ENCODE peak calls at places on chromosomes 12 and 14, in eight cellular contexts. L is GM23338, D is transverse colon, Z is breast epithelium, A is suprapubic skin, G is SK-N-SH, U is sigmoid colon, O is HCT116. Y is an unnamed sample.

GRCh38 chr14:24828486-24828885 is 194.5 kb upstream of the GZMB start:
- DNase-seq in L (no peak), D (no peak), Z (no peak), A (no peak), G (no peak), U (no peak), O (no peak), Y (no peak)

GRCh38 chr14:41549821-41550597 is 56.7 kb upstream of the LRFN5 start:
- DNase-seq in L (no peak), D (no peak), Z (no peak), A (no peak), G (no peak), U (no peak), O (no peak), Y (no peak)

GRCh38 chr12:2532647-2533435 is 261.9 kb upstream of the FKBP4 start:
- DNase-seq in L (peak; percentile 14), D (no peak), Z (no peak), A (no peak), G (no peak), U (no peak), O (no peak), Y (no peak)

GRCh38 chr12:115693970-115694369 is 583.5 kb downstream of the MED13L start:
- DNase-seq in L (no peak), D (no peak), Z (no peak), A (no peak), G (no peak), U (no peak), O (no peak), Y (no peak)

GRCh38 chr12:6917491-6918231 is 3.3 kb downstream of the ENO2 start:
- DNase-seq in L (peak; percentile 14), D (no peak), Z (no peak), A (no peak), G (no peak), U (no peak), O (no peak), Y (no peak)

GRCh38 chr12:123939716-123940626 is 32.7 kb downstream of the CCDC92 start:
- DNase-seq in L (no peak), D (no peak), Z (no peak), A (no peak), G (no peak), U (no peak), O (no peak), Y (no peak)

GRCh38 chr12:112005419-112006395 is 7.3 kb downstream of the TMEM116 start:
- DNase-seq in L (peak; percentile 88), D (peak; percentile 67), Z (peak; percentile 58), A (no peak), G (no peak), U (no peak), O (peak; percentile 24), Y (peak; percentile 36)

GRCh38 chr12:6869049-6870021 is 2.0 kb downstream of the TPI1 start:
- DNase-seq in L (peak; percentile 96), D (peak; percentile 90), Z (peak; percentile 83), A (no peak), G (peak; percentile 82), U (peak; percentile 91), O (peak; percentile 64), Y (peak; percentile 81)

GRCh38 chr14:102544745-102545460 is 35.3 kb upstream of the ANKRD9 start:
- DNase-seq in L (peak; percentile 59), D (peak; percentile 78), Z (no peak), A (no peak), G (peak; percentile 42), U (no peak), O (no peak), Y (no peak)

GRCh38 chr12:12480074-12480473 is 82.6 kb downstream of the DUSP16 start:
- DNase-seq in L (no peak), D (no peak), Z (no peak), A (no peak), G (no peak), U (no peak), O (no peak), Y (no peak)

GRCh38 chr12:53751336-53752191 is at the start of gene CISTR:
- DNase-seq in L (peak; percentile 80), D (peak; percentile 35), Z (no peak), A (no peak), G (peak; percentile 66), U (no peak), O (no peak), Y (no peak)

GRCh38 chr12:57632369-57632897 is 568 bp downstream of the B4GALNT1 start:
- DNase-seq in L (peak; percentile 60), D (no peak), Z (no peak), A (peak; percentile 60), G (peak; percentile 84), U (peak; percentile 67), O (no peak), Y (no peak)

GRCh38 chr12:57367121-57367520 is 63.7 kb downstream of the R3HDM2 start:
- DNase-seq in L (no peak), D (no peak), Z (no peak), A (no peak), G (no peak), U (no peak), O (no peak), Y (no peak)

GRCh38 chr12:40063424-40063823 is 42.5 kb downstream of the SLC2A13 start:
- DNase-seq in L (no peak), D (no peak), Z (no peak), A (no peak), G (no peak), U (no peak), O (no peak), Y (no peak)

DNA sequence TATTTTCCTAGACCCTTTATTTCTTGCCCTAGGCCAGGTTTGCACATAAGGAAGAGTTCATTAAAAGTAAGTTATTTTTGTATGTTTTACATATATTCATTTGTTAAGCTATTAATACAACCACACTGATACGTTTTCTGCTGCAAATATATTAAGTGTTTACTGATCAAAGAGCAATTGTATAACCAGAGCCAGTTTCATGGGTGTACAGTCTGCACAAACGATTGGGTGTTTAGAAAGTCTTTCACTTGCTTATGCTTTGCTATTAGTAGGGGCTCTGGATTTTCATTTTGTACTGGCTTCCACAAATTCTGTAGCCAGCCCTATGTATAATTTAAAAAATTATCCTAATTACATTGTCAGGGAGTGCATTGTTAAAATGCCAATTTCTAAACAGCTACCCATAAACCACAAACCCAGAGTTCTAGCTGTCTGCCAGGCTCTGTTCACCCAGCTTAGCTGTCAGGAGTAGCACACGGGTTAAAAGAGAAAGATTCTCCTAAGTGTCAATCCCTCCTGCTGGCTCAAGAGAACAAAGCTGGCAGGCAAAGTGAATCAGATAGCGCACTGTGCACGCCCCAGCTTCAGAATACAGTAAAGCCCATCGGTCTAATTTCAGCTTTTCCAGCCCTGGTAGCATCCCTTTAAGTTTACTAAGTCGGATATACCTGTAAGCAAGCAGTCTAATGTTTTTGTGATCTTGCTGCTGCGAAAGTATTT is 151.0 kb upstream of the LMO3 start:
- DNase-seq in L (peak; percentile 2), D (no peak), Z (no peak), A (no peak), G (peak; percentile 0), U (no peak), O (no peak), Y (no peak)
- TF ChIP-seq POLR2AphosphoS5 in L (no peak), D (no peak), Z (no peak), A (no peak), G (no peak), U (no peak), O (no peak), Y (no peak)

DNA sequence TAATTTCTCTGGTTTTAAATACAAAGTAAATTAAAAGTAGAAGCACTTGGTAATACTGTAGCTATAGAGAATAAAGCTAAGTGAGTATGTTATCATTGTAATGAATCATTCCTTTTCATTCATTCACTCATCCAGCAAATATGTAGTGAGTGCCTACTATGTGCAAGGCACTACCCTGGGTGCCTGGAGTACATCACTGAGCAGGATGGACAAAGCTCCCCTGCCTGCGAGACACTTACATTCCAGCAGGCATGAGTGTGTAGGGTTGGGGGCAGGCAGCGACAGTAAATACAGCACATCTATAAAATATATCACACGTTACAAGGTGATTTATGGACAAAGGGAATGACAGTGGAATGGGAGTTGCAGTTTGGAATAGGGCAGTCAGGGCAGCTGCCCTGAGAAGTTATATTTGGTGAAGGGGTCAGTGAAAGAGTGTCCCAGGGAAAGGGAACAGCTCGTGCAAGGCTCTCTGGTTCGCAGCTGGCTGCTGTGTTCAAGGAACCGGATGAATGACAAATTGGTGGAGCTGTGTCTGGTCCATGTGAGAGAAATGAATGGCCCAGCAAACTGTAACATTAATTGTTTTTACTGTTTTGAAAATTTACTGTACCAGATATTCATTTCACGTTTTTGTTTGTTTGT is 159.6 kb downstream of the CRADD start:
- DNase-seq in L (no peak), D (no peak), Z (no peak), A (no peak), G (no peak), U (no peak), O (no peak), Y (no peak)
- H3K36me3 ChIP-seq in L (no peaks in the 10 kb centered on the region), D (no peaks in the 10 kb centered on the region), Z (no peaks in the 10 kb centered on the region), A (no peaks in the 10 kb centered on the region), G (no peaks in the 10 kb centered on the region), U (no peaks in the 10 kb centered on the region), O (no peaks in the 10 kb centered on the region), Y (no peaks in the 10 kb centered on the region)

DNA sequence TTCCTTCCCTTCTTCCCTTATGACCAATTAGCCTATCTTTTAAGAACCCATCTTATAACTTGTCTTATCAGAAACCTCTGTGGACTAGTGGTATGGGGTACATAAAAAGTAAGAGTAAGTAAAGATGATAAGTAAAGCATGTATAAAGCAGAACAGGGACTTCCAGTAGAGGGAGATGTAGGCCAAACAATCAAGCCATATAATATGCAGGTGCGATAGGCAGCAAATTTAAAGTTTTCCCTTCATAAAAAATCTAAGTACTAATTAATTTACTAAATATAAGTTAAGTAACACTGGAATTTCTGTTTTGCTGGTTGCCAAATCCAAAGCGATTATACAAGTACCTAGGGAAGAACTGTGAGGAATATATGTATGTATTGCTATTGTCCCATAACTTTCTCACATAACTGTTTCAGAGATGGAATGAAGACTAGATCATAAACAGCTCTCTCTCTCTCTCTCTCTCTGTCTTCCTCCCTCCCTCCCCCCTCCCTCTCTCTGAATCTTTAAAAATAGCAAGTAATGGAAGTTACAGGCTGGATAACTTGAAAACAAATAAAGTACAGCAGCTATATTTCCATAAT is 25.7 kb downstream of the METTL25 start:
- DNase-seq in L (peak; percentile 41), D (no peak), Z (no peak), A (no peak), G (no peak), U (no peak), O (no peak), Y (no peak)
- TF ChIP-seq CTCF in L (peak; percentile 66), D (peak; percentile 40), Z (peak; percentile 31), A (no peak), G (peak; percentile 74), U (peak; percentile 46), O (peak; percentile 32), Y (no peak)

DNA sequence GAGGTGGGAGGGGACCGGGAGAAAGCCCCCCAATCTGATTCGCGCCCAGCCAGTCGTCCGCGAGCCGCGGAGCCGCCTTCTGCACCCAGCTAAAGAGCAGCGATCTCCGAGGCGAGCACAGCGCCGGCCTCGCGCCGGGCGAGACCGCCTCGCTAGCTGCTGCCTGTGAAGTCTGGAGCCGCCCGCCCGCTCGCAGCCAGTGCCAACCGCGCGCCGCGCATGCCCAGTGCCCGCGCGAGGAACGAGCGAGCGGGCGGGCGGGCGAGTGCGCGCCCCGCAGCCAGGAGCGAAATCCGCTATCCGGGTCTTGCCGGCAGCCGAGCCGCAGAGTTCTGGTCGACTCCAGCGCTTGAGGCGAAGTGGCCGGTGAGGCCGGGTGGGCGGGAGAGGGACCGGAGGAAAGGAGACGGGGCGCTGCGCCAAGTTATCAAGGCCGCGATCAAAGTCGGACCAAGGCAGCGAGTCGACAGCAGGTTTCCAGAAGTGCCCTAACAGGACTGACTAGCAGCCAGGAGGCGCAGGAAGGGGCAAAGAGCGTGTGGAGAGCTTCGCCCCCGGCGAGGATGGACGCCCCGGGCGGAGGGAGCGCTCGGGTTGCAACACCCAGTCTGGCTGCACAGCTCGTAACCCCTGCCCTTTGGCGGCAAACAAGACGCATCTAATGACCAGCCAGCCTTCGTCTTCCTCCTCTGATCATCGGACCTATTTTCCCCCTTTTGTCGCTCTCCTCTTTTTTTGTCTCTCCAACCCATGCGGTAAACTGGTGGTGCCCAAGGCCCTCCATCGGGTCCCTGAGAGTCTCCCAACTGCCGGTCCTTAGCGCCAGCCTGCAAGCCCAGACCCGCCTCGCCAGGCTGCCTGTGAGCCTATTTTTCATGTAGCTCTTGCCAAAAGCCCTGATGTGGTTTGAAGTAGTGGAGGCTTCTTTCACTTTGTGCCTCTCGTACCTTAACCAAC is at the start of gene EPS8:
- DNase-seq in L (peak; percentile 92), D (peak; percentile 93), Z (peak; percentile 93), A (peak; percentile 93), G (peak; percentile 95), U (peak; percentile 96), O (peak; percentile 74), Y (peak; percentile 86)
- TF ChIP-seq POLR2AphosphoS5 in L (peak; percentile 83), D (peak; percentile 94), Z (peak; percentile 78), A (peak; percentile 56), G (peak; percentile 86), U (peak; percentile 96), O (peak; percentile 93), Y (peak; percentile 47)

Y was measured in prostate gland.